ENCODE peak calls at places on chromosomes 2 and 18, in four cellular contexts. One of them, this sample, is unnamed.

GRCh38 chr18:24497052-24497754 is 36.8 kb downstream of the HRH4 start:
- DNase-seq in OCI-LY7: no peak
- DNase-seq in type B pancreatic cell: no peak
- DNase-seq in right atrium auricular region: no peak
- DNase-seq in this sample: no peak

GRCh38 chr2:39120771-39121522 is at the start of gene SOS1:
- DNase-seq in OCI-LY7: peak; percentile 94
- DNase-seq in type B pancreatic cell: peak; percentile 98
- DNase-seq in right atrium auricular region: peak; percentile 93
- DNase-seq in this sample: peak; percentile 90

GRCh38 chr2:230267556-230267955 is 42.0 kb downstream of the SP140 start:
- DNase-seq in OCI-LY7: no peak
- DNase-seq in type B pancreatic cell: no peak
- DNase-seq in right atrium auricular region: no peak
- DNase-seq in this sample: peak; percentile 48

GRCh38 chr18:62629031-62629430 is 86.3 kb upstream of the PHLPP1 start:
- DNase-seq in OCI-LY7: no peak
- DNase-seq in type B pancreatic cell: no peak
- DNase-seq in right atrium auricular region: no peak
- DNase-seq in this sample: no peak

GRCh38 chr2:85215074-85216050 is 82.2 kb downstream of the TCF7L1 start:
- DNase-seq in OCI-LY7: peak; percentile 8
- DNase-seq in type B pancreatic cell: peak; percentile 77
- DNase-seq in right atrium auricular region: no peak
- DNase-seq in this sample: no peak

GRCh38 chr2:82852787-82853186 is 1606.3 kb downstream of the SUCLG1 start:
- DNase-seq in OCI-LY7: no peak
- DNase-seq in type B pancreatic cell: no peak
- DNase-seq in right atrium auricular region: no peak
- DNase-seq in this sample: no peak

GRCh38 chr2:98912221-98912851 is 23.7 kb downstream of the CRACDL start:
- DNase-seq in OCI-LY7: no peak
- DNase-seq in type B pancreatic cell: peak; percentile 61
- DNase-seq in right atrium auricular region: no peak
- DNase-seq in this sample: no peak

GRCh38 chr18:29184654-29185053 is 1007.7 kb upstream of the CDH2 start:
- DNase-seq in OCI-LY7: no peak
- DNase-seq in type B pancreatic cell: no peak
- DNase-seq in right atrium auricular region: no peak
- DNase-seq in this sample: no peak

GRCh38 chr2:157627594-157628281 is 926 bp downstream of the ACVR1C start:
- DNase-seq in OCI-LY7: no peak
- DNase-seq in type B pancreatic cell: no peak
- DNase-seq in right atrium auricular region: no peak
- DNase-seq in this sample: no peak

GRCh38 chr2:191950132-191950885 is 103.4 kb upstream of the CAVIN2 start:
- DNase-seq in OCI-LY7: no peak
- DNase-seq in type B pancreatic cell: no peak
- DNase-seq in right atrium auricular region: no peak
- DNase-seq in this sample: no peak

GRCh38 chr18:12391487-12392136 is 14.6 kb upstream of the AFG3L2 start:
- DNase-seq in OCI-LY7: peak; percentile 73
- DNase-seq in type B pancreatic cell: no peak
- DNase-seq in right atrium auricular region: no peak
- DNase-seq in this sample: peak; percentile 74

GRCh38 chr18:36697905-36698304 is 130.9 kb downstream of the TPGS2 start:
- DNase-seq in OCI-LY7: no peak
- DNase-seq in type B pancreatic cell: no peak
- DNase-seq in right atrium auricular region: no peak
- DNase-seq in this sample: no peak

GRCh38 chr2:224479826-224480225 is 77.9 kb upstream of the FAM124B start:
- DNase-seq in OCI-LY7: no peak
- DNase-seq in type B pancreatic cell: no peak
- DNase-seq in right atrium auricular region: no peak
- DNase-seq in this sample: no peak

DNA sequence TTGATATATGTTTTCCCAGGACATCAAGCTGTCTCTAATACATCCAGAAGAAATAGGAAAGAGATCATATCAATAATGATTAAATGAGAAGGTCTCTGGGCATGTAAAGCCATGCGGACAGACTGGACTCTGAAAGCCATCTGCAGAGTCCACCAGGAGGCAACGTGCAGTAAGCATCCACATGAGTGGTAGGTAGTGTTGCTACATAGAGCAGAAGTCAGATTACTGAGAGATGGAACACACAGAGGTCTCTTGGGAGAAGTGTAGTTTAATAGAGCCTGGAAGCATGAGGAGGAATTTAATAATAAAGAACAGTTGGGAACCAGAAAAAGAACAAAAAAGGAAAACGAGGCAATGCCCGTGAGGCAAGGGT is 758.1 kb upstream of the DDX18 start:
- DNase-seq in OCI-LY7: no peak
- DNase-seq in type B pancreatic cell: no peak
- DNase-seq in right atrium auricular region: no peak
- DNase-seq in this sample: no peak
- TF ChIP-seq CTCF in OCI-LY7: no peak
- TF ChIP-seq CTCF in type B pancreatic cell: no peak
- TF ChIP-seq CTCF in right atrium auricular region: no peak
- TF ChIP-seq CTCF in this sample: no peak

DNA sequence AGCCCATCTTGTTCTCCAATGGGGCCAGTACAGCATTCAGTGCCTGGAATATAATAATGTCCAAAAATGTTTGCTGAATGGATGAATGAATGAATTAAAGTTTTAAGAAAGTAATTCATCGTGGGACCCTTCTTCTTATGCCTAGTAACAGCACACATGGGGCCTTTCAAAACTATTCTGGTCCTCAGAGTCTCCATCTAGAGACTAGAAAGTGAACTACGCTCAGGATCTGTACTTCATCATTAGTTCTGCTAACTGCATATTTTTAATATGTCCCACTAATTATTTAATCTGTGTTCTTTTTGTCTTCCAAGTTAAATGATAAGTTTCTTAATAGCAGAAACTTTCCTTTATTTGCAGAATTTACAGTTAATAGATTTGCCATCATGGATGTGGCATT is 172.5 kb downstream of the SMAD2 start:
- DNase-seq in OCI-LY7: peak; percentile 2
- DNase-seq in type B pancreatic cell: no peak
- DNase-seq in right atrium auricular region: no peak
- DNase-seq in this sample: no peak
- TF ChIP-seq CTCF in OCI-LY7: peak; percentile 54
- TF ChIP-seq CTCF in type B pancreatic cell: peak; percentile 60
- TF ChIP-seq CTCF in right atrium auricular region: no peak
- TF ChIP-seq CTCF in this sample: no peak

GRCh38 chr18:5787936-5788335 is 107.4 kb downstream of the TMEM200C start:
- DNase-seq in OCI-LY7: no peak
- DNase-seq in type B pancreatic cell: no peak
- DNase-seq in right atrium auricular region: no peak
- DNase-seq in this sample: no peak
- TF ChIP-seq CTCF in OCI-LY7: no peak
- TF ChIP-seq CTCF in type B pancreatic cell: no peak
- TF ChIP-seq CTCF in right atrium auricular region: no peak
- TF ChIP-seq CTCF in this sample: no peak

GRCh38 chr2:109454304-109454703 is 159.5 kb downstream of the SEPTIN10 start:
- DNase-seq in OCI-LY7: no peak
- DNase-seq in type B pancreatic cell: no peak
- DNase-seq in right atrium auricular region: no peak
- DNase-seq in this sample: no peak
- TF ChIP-seq CTCF in OCI-LY7: no peak
- TF ChIP-seq CTCF in type B pancreatic cell: no peak
- TF ChIP-seq CTCF in right atrium auricular region: no peak
- TF ChIP-seq CTCF in this sample: no peak

GRCh38 chr2:36356990-36357505 is 1.5 kb downstream of the CRIM1 start:
- DNase-seq in OCI-LY7: peak; percentile 82
- DNase-seq in type B pancreatic cell: no peak
- DNase-seq in right atrium auricular region: no peak
- DNase-seq in this sample: peak; percentile 52

GRCh38 chr2:36356199-36356989 is 816 bp downstream of the CRIM1 start:
- DNase-seq in OCI-LY7: peak; percentile 71
- DNase-seq in type B pancreatic cell: peak; percentile 77
- DNase-seq in right atrium auricular region: no peak
- DNase-seq in this sample: peak; percentile 45

GRCh38 chr2:36358317-36358659 is 2.7 kb downstream of the CRIM1 start:
- DNase-seq in OCI-LY7: no peak
- DNase-seq in type B pancreatic cell: no peak
- DNase-seq in right atrium auricular region: no peak
- DNase-seq in this sample: no peak

GRCh38 chr2:36359006-36359580 is 3.5 kb downstream of the CRIM1 start:
- DNase-seq in OCI-LY7: peak; percentile 38
- DNase-seq in type B pancreatic cell: no peak
- DNase-seq in right atrium auricular region: no peak
- DNase-seq in this sample: no peak

DNA sequence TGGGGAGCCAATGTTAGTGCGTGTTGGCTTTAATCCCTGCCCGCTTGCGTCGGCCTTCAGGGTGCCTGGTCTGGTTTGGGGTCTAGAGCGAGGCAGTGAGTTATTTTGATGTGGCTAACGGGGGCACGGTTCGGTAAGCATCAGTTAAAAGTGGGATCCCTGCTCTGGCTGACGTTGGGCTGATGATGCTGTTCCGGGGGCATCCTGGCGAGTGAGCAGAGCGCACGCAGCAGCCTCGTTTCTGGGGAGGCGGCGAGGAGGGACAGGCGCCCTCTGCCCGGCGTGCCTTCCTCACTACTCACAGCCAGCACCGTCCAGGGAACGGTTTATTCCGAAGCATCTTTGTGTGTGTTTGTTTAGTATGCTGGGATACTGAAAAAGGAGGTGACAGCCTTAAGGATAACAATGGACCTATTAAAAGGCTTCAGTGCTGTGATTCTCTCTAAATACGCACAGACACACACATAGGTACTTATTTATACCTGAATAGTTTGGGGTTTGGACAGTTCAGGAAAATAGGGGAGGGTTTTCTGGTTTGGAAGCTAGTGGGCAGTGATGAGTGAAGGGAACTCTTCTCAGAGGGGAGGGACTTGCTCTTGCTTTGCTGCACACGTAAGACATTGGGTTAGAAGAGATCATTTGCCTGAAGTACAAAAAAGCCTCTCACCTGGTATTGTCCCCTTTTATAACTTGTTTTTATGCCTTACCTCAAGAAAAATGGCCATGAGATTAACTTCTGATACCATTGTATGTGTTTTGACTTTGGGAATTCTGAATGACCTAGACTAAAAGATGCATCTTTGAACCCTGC is 2.1 kb downstream of the CRIM1 start:
- DNase-seq in OCI-LY7: peak; percentile 68
- DNase-seq in type B pancreatic cell: no peak
- DNase-seq in right atrium auricular region: no peak
- DNase-seq in this sample: peak; percentile 60
- TF ChIP-seq CTCF in OCI-LY7: peak; percentile 64
- TF ChIP-seq CTCF in type B pancreatic cell: peak; percentile 66
- TF ChIP-seq CTCF in right atrium auricular region: peak; percentile 18
- TF ChIP-seq CTCF in this sample: no peak

GRCh38 chr18:8608795-8609673 is at the start of gene RAB12:
- DNase-seq in OCI-LY7: peak; percentile 91
- DNase-seq in type B pancreatic cell: peak; percentile 93
- DNase-seq in right atrium auricular region: peak; percentile 70
- DNase-seq in this sample: peak; percentile 88
- TF ChIP-seq CTCF in OCI-LY7: peak; percentile 59
- TF ChIP-seq CTCF in type B pancreatic cell: peak; percentile 88
- TF ChIP-seq CTCF in right atrium auricular region: peak; percentile 91
- TF ChIP-seq CTCF in this sample: peak; percentile 80

DNA sequence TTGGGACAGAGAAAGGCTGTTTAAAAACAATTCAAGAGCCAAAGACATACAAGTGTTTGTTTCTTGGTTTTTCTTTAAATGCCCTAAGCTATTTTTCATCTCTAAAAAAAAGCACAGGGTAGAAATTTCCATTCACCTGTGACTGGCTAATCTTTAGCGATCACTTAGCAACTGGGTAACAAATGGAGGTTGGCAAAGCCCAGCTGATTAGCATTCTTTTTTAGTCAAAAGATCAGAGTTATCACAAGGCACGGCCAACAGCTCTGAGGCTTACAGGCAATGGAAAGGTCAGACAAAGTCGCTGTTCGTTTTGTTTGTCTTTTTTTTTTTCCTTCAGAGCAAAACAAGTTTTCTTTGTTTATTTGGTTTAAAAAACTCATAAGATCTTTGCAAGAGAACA is 29.0 kb upstream of the TTR start:
- DNase-seq in OCI-LY7: no peak
- DNase-seq in type B pancreatic cell: no peak
- DNase-seq in right atrium auricular region: no peak
- DNase-seq in this sample: no peak
- TF ChIP-seq CTCF in OCI-LY7: no peak
- TF ChIP-seq CTCF in type B pancreatic cell: no peak
- TF ChIP-seq CTCF in right atrium auricular region: no peak
- TF ChIP-seq CTCF in this sample: no peak

This sample was measured in GM13976.